ENCODE peak calls at places on chromosomes 4 and X, in ten cellular contexts. W is PC-3, E is GM23248, I is hepatocyte, N is Karpas-422, Y is GM23338, Q is OCI-LY7, Z is MM.1S, H is PC-9, X is SK-N-SH. A is an unnamed sample.

GRCh38 chrX:23884427-23885024 is 23.2 kb downstream of the APOO start:
- DNase-seq in W (peak; percentile 63), E (peak; percentile 54), I (no peak), N (no peak), Y (no peak), Q (no peak), Z (no peak), H (no peak), X (no peak), A (no peak)

GRCh38 chr4:20839957-20840356 is 139.7 kb downstream of the PACRGL start:
- DNase-seq in W (peak; percentile 83), E (peak; percentile 80), I (peak; percentile 26), N (no peak), Y (no peak), Q (no peak), Z (no peak), H (peak; percentile 54), X (no peak), A (no peak)

GRCh38 chr4:73853246-73853704 is at the start of gene PF4V1:
- DNase-seq in W (no peak), E (peak; percentile 61), I (peak; percentile 26), N (no peak), Y (peak; percentile 59), Q (no peak), Z (no peak), H (no peak), X (no peak), A (no peak)

GRCh38 chrX:80223922-80224579 is 196.2 kb upstream of the TENT5D start:
- DNase-seq in W (peak; percentile 31), E (no peak), I (no peak), N (no peak), Y (peak; percentile 17), Q (no peak), Z (no peak), H (no peak), X (peak; percentile 4), A (no peak)

GRCh38 chr4:39855909-39856512 is 121.7 kb downstream of the PDS5A start:
- DNase-seq in W (peak; percentile 22), E (peak; percentile 53), I (no peak), N (no peak), Y (no peak), Q (no peak), Z (no peak), H (peak; percentile 50), X (no peak), A (no peak)

GRCh38 chr4:40471923-40472322 is 136.8 kb downstream of the CHRNA9 start:
- DNase-seq in W (peak; percentile 37), E (peak; percentile 76), I (no peak), N (no peak), Y (no peak), Q (no peak), Z (no peak), H (no peak), X (no peak), A (no peak)

GRCh38 chr4:77564231-77564630 is 41.4 kb upstream of the CXCL13 start:
- DNase-seq in W (no peak), E (no peak), I (peak; percentile 62), N (no peak), Y (no peak), Q (no peak), Z (no peak), H (no peak), X (no peak), A (no peak)

GRCh38 chr4:1041147-1041935 is 29.9 kb downstream of the FGFRL1 start:
- DNase-seq in W (peak; percentile 9), E (peak; percentile 82), I (peak; percentile 51), N (no peak), Y (no peak), Q (no peak), Z (no peak), H (peak; percentile 48), X (no peak), A (no peak)

GRCh38 chrX:139739138-139739537 is 31.2 kb upstream of the MCF2 start:
- DNase-seq in W (peak; percentile 83), E (peak; percentile 62), I (no peak), N (no peak), Y (no peak), Q (no peak), Z (peak; percentile 87), H (peak; percentile 37), X (no peak), A (no peak)

GRCh38 chrX:29275928-29276327 is 688.7 kb downstream of the IL1RAPL1 start:
- DNase-seq in W (no peak), E (no peak), I (no peak), N (no peak), Y (no peak), Q (no peak), Z (no peak), H (no peak), X (no peak), A (no peak)

GRCh38 chrX:29285670-29286069 is 698.4 kb downstream of the IL1RAPL1 start:
- DNase-seq in W (no peak), E (no peak), I (no peak), N (no peak), Y (no peak), Q (no peak), Z (no peak), H (no peak), X (no peak), A (no peak)

DNA sequence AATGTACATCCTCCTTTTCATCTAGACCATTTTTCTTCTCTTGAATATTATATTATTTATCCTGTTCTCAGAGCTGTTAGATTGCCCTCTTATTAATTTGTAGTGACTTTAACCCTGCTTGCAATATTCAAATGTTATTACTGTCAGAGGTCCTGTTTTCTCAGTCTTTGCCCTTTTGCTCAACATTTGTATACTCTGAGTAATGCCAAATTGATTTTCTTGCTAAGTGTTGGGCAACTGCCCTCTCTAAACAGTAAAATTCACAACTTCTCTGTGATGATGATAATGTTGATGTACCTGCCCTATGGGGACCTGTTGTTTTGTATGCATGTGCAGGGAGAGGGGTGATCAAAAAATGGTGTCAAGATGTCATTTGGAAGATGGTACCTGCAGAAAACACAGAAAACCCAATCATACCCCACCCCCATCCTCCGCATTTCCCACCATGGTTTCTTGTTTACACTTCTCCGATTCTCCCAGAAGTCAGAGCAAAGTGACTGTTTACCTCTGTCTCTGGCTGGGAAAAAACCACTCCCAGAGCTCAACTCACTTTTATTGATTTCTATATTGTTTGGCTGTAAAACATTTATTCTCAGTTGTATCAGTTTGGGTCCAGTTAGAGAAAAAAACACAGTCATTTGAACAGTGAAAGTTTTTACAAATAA is 694.0 kb downstream of the IL1RAPL1 start:
- DNase-seq in W (no peak), E (no peak), I (no peak), N (no peak), Y (no peak), Q (no peak), Z (no peak), H (no peak), X (no peak), A (no peak)
- H3K9me2 ChIP-seq in W (no peaks in the 10 kb centered on the region), E (no peaks in the 10 kb centered on the region), I (no peaks in the 10 kb centered on the region), N (no peaks in the 10 kb centered on the region), Y (no peaks in the 10 kb centered on the region), Q (no peaks in the 10 kb centered on the region), Z (no peaks in the 10 kb centered on the region), H (no peaks in the 10 kb centered on the region), X (no peaks in the 10 kb centered on the region), A (no peaks in the 10 kb centered on the region)

DNA sequence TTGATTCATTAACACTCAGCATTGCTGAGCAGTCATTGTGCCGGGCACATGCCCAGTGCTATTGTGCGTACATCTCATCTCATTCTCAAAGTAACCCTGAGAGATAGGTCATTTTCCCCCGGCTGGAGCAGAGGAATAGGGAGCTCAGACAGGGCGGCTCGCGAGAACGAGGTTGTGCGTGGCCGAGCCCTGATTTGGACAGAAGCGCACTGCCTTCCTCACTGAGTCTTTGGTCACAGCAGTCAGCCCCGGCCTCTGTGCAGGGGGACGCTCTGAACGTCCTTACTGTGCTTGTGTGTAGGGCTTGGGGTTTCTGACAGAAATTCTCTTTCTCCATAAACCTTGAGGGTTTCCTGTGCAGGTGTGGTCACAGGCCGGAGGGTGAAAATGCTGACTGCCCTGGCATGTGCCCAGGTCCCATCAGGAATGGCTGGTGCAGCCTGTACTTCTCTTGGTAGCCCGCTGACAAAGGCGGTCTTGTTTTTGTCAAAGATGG is 39.5 kb downstream of the NOP14 start:
- DNase-seq in W (no peak), E (no peak), I (no peak), N (no peak), Y (no peak), Q (no peak), Z (no peak), H (no peak), X (no peak), A (no peak)
- H3K9me2 ChIP-seq in W (no peaks in the 10 kb centered on the region), E (no peaks in the 10 kb centered on the region), I (no peaks in the 10 kb centered on the region), N (no peaks in the 10 kb centered on the region), Y (no peaks in the 10 kb centered on the region), Q (no peaks in the 10 kb centered on the region), Z (no peaks in the 10 kb centered on the region), H (no peaks in the 10 kb centered on the region), X (no peaks in the 10 kb centered on the region), A (no peaks in the 10 kb centered on the region)

GRCh38 chr4:123785515-123785914 is 388.9 kb downstream of the SPRY1 start:
- DNase-seq in W (peak; percentile 7), E (peak; percentile 97), I (no peak), N (no peak), Y (peak; percentile 32), Q (no peak), Z (no peak), H (peak; percentile 54), X (no peak), A (no peak)

GRCh38 chr4:123788577-123788976 is 392.0 kb downstream of the SPRY1 start:
- DNase-seq in W (no peak), E (peak; percentile 38), I (no peak), N (no peak), Y (no peak), Q (no peak), Z (no peak), H (no peak), X (no peak), A (no peak)

GRCh38 chr4:123786159-123786915 is 389.7 kb downstream of the SPRY1 start:
- DNase-seq in W (no peak), E (peak; percentile 27), I (no peak), N (no peak), Y (no peak), Q (no peak), Z (no peak), H (no peak), X (no peak), A (no peak)

GRCh38 chr4:123786955-123787354 is 390.4 kb downstream of the SPRY1 start:
- DNase-seq in W (no peak), E (peak; percentile 25), I (peak; percentile 10), N (no peak), Y (no peak), Q (no peak), Z (no peak), H (no peak), X (no peak), A (no peak)

GRCh38 chr4:123787710-123788109 is 391.1 kb downstream of the SPRY1 start:
- DNase-seq in W (no peak), E (peak; percentile 35), I (no peak), N (no peak), Y (no peak), Q (no peak), Z (no peak), H (no peak), X (no peak), A (no peak)
- H3K9me2 ChIP-seq in W (no peaks in the 10 kb centered on the region), E (no peaks in the 10 kb centered on the region), I (no peaks in the 10 kb centered on the region), N (no peaks in the 10 kb centered on the region), Y (peaks cover 11% of the 10 kb centered on the region), Q (no peaks in the 10 kb centered on the region), Z (no peaks in the 10 kb centered on the region), H (no peaks in the 10 kb centered on the region), X (no peaks in the 10 kb centered on the region), A (no peaks in the 10 kb centered on the region)

DNA sequence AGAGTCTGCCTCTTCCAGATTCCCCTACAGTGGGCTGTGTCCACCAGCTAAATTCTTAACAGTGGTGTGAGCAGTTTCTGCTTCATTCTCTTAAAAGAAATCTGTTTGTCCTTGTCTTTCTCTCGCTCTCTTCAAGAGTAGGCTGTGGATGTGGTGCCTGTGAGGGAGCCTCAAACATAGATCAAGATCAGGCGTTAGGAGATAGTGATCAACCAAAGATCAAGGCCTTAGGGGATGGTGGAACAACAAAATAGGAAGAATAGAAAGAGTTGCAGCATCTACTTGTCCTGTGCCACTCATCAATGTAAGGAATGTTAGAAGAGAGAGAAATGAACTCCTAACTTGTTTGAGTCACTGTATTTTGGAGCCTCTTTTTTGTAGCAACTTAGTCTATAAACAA is 144.2 kb downstream of the AASDH start:
- DNase-seq in W (no peak), E (no peak), I (no peak), N (no peak), Y (no peak), Q (no peak), Z (no peak), H (no peak), X (no peak), A (no peak)
- H3K9me2 ChIP-seq in W (no peaks in the 10 kb centered on the region), E (no peaks in the 10 kb centered on the region), I (no peaks in the 10 kb centered on the region), N (no peaks in the 10 kb centered on the region), Y (no peaks in the 10 kb centered on the region), Q (no peaks in the 10 kb centered on the region), Z (no peaks in the 10 kb centered on the region), H (no peaks in the 10 kb centered on the region), X (no peaks in the 10 kb centered on the region), A (no peaks in the 10 kb centered on the region)

A was measured in HCT116.